ENCODE peak calls at places on chromosomes 11 and 22, in four cellular contexts. One of them, this sample, is unnamed.
A peak's percentile ranks its signal among the peaks of the same experiment; 100 is the strongest.

GRCh38 chr11:120660024-120660565 is 148.5 kb downstream of the GRIK4 start:
- DNase-seq in endothelial cell of umbilical vein: peak; percentile 19
- DNase-seq in GM23338: peak; percentile 94
- DNase-seq in prostate gland: no peak
- DNase-seq in this sample: no peak

GRCh38 chr11:47272706-47273105 is 2.8 kb downstream of the MADD start:
- DNase-seq in GM23338: peak; percentile 17
- DNase-seq in prostate gland: no peak
- DNase-seq in endothelial cell of umbilical vein: no peak
- DNase-seq in this sample: no peak

GRCh38 chr11:79042824-79043223 is 398.0 kb downstream of the TENM4 start:
- DNase-seq in prostate gland: no peak
- DNase-seq in GM23338: no peak
- DNase-seq in endothelial cell of umbilical vein: no peak
- DNase-seq in this sample: no peak

GRCh38 chr11:848380-848931 is 5.8 kb downstream of the TSPAN4 start:
- DNase-seq in prostate gland: no peak
- DNase-seq in GM23338: peak; percentile 70
- DNase-seq in endothelial cell of umbilical vein: peak; percentile 32
- DNase-seq in this sample: no peak

GRCh38 chr22:50318698-50319411 is 8.0 kb downstream of the DENND6B start:
- DNase-seq in endothelial cell of umbilical vein: no peak
- DNase-seq in GM23338: no peak
- DNase-seq in prostate gland: no peak
- DNase-seq in this sample: no peak

GRCh38 chr11:36450391-36450714 is 59.7 kb downstream of the TRAF6 start:
- DNase-seq in endothelial cell of umbilical vein: no peak
- DNase-seq in prostate gland: no peak
- DNase-seq in GM23338: no peak
- DNase-seq in this sample: no peak

GRCh38 chr11:116721983-116722382 is 50.8 kb downstream of the BUD13 start:
- DNase-seq in GM23338: no peak
- DNase-seq in endothelial cell of umbilical vein: no peak
- DNase-seq in prostate gland: no peak
- DNase-seq in this sample: no peak

GRCh38 chr11:70324354-70325115 is 54.0 kb downstream of the PPFIA1 start:
- DNase-seq in endothelial cell of umbilical vein: no peak
- DNase-seq in GM23338: no peak
- DNase-seq in prostate gland: no peak
- DNase-seq in this sample: no peak

GRCh38 chr22:37680191-37680851 is 4.9 kb downstream of the LGALS1 start:
- DNase-seq in prostate gland: no peak
- DNase-seq in GM23338: no peak
- DNase-seq in endothelial cell of umbilical vein: no peak
- DNase-seq in this sample: no peak

GRCh38 chr11:47611240-47611863 is 17.1 kb upstream of the C1QTNF4 start:
- DNase-seq in GM23338: no peak
- DNase-seq in prostate gland: no peak
- DNase-seq in endothelial cell of umbilical vein: no peak
- DNase-seq in this sample: no peak

GRCh38 chr11:21567628-21568290 is 625.1 kb upstream of the ANO5 start:
- DNase-seq in endothelial cell of umbilical vein: no peak
- DNase-seq in prostate gland: no peak
- DNase-seq in GM23338: no peak
- DNase-seq in this sample: no peak

GRCh38 chr11:130144721-130145327 is 14.8 kb upstream of the ST14 start:
- DNase-seq in prostate gland: no peak
- DNase-seq in GM23338: peak; percentile 44
- DNase-seq in endothelial cell of umbilical vein: no peak
- DNase-seq in this sample: no peak

GRCh38 chr11:44778200-44779100 is 51.7 kb downstream of the TSPAN18 start:
- DNase-seq in GM23338: no peak
- DNase-seq in endothelial cell of umbilical vein: no peak
- DNase-seq in prostate gland: no peak
- DNase-seq in this sample: no peak

GRCh38 chr11:6328321-6328720 is 8.0 kb upstream of the CAVIN3 start:
- DNase-seq in prostate gland: no peak
- DNase-seq in GM23338: peak; percentile 60
- DNase-seq in endothelial cell of umbilical vein: no peak
- DNase-seq in this sample: no peak

GRCh38 chr22:43343262-43343988 is at the start of gene SCUBE1:
- DNase-seq in GM23338: peak; percentile 89
- DNase-seq in endothelial cell of umbilical vein: peak; percentile 31
- DNase-seq in prostate gland: peak; percentile 51
- DNase-seq in this sample: no peak

GRCh38 chr11:20363500-20364411 is at the start of gene HTATIP2:
- DNase-seq in GM23338: peak; percentile 74
- DNase-seq in prostate gland: peak; percentile 54
- DNase-seq in endothelial cell of umbilical vein: peak; percentile 69
- DNase-seq in this sample: no peak

GRCh38 chr11:91308069-91308468 is 916.5 kb upstream of the FAT3 start:
- DNase-seq in GM23338: peak; percentile 4
- DNase-seq in endothelial cell of umbilical vein: no peak
- DNase-seq in prostate gland: no peak
- DNase-seq in this sample: no peak

GRCh38 chr22:43399980-43400358 is 11.8 kb upstream of the MPPED1 start:
- DNase-seq in prostate gland: no peak
- DNase-seq in endothelial cell of umbilical vein: no peak
- DNase-seq in GM23338: no peak
- DNase-seq in this sample: no peak

GRCh38 chr11:36453678-36454077 is 56.4 kb downstream of the TRAF6 start:
- DNase-seq in endothelial cell of umbilical vein: no peak
- DNase-seq in prostate gland: no peak
- DNase-seq in GM23338: no peak
- DNase-seq in this sample: no peak

DNA sequence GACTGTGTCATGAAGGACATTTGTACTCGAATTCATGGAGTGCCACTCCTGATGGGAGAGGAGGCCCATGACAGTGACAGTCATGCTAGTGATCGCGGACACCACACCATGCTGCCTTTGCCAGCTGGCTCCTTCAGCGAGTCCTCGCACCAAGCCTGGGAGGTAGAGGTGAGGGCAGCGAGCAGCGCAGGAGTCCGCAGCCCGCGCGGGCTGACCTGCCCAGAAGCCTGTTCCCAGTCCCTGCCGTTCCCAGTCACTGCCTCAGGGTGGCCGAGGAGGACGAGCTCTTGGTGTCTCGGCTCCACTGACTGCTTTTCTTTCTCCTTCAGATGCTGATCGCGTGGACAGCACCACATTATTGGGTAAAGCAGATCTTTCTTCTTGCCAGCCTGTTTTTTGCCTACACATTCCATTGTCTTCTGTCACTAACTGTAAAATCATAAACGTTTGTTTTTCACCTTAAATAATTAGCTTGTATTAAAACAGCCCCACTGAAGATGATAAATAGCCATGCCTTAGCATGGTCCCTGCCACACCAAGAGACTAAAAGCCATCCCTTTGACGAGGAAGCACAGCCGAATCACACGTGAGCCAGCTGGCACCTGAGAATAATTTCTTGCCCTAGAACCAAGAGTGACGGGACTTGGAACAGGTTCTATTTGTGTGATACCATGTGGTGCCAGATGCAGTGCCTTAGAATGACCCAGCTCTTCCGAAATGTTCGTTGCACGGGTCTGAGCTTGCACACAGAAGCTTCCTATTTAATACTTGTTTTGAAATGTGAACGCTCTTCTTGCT is 25.5 kb downstream of the FAM118A start:
- DNase-seq in GM23338: peak; percentile 79
- DNase-seq in prostate gland: peak; percentile 81
- DNase-seq in endothelial cell of umbilical vein: peak; percentile 32
- DNase-seq in this sample: no peak
- TF ChIP-seq CTCF in GM23338: peak; percentile 20
- TF ChIP-seq CTCF in prostate gland: no peak
- TF ChIP-seq CTCF in endothelial cell of umbilical vein: peak; percentile 27
- TF ChIP-seq CTCF in this sample: no peak

GRCh38 chr11:2402890-2403645 is 2.5 kb downstream of the TSSC4 start:
- DNase-seq in GM23338: no peak
- DNase-seq in endothelial cell of umbilical vein: no peak
- DNase-seq in prostate gland: no peak
- DNase-seq in this sample: no peak
- TF ChIP-seq POLR2AphosphoS5 in GM23338: no peak
- TF ChIP-seq POLR2AphosphoS5 in endothelial cell of umbilical vein: no peak
- TF ChIP-seq POLR2AphosphoS5 in prostate gland: no peak
- TF ChIP-seq POLR2AphosphoS5 in this sample: no peak

DNA sequence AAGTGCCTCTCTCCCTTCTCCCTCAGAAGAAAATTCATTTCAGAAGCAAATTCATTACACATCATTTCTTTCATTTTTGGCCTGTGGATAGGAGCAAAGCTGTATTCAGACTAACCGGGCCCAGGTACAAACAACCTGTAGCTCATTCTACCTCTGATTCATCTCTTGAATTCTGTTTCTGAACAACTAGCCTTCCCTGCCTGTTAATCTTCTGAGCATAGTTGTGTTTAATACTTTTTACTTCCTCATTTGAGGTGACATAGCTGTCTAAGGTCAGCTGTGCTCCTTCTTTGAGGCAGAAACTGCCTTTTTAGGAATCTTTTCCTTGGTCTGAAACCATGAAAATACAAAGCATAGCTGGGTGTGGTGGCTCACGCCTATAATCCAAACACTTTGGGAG is 12.6 kb upstream of the IL18BP start:
- DNase-seq in endothelial cell of umbilical vein: no peak
- DNase-seq in prostate gland: no peak
- DNase-seq in GM23338: no peak
- DNase-seq in this sample: no peak
- H3K4me3 ChIP-seq in endothelial cell of umbilical vein: no peak overlapping the region
- H3K4me3 ChIP-seq in prostate gland: no peak overlapping the region
- H3K4me3 ChIP-seq in GM23338: no peak overlapping the region
- H3K4me3 ChIP-seq in this sample: no peak overlapping the region

GRCh38 chr11:125408281-125408680 is 87.8 kb downstream of the FEZ1 start:
- DNase-seq in GM23338: no peak
- DNase-seq in endothelial cell of umbilical vein: no peak
- DNase-seq in prostate gland: peak; percentile 27
- DNase-seq in this sample: no peak

GRCh38 chr11:125404811-125405481 is 91.1 kb downstream of the FEZ1 start:
- DNase-seq in endothelial cell of umbilical vein: peak; percentile 47
- DNase-seq in GM23338: peak; percentile 84
- DNase-seq in prostate gland: peak; percentile 57
- DNase-seq in this sample: no peak

GRCh38 chr11:125410091-125410490 is 86.0 kb downstream of the FEZ1 start:
- DNase-seq in endothelial cell of umbilical vein: no peak
- DNase-seq in GM23338: peak; percentile 79
- DNase-seq in prostate gland: no peak
- DNase-seq in this sample: no peak

GRCh38 chr11:125404136-125404810 is 91.8 kb downstream of the FEZ1 start:
- DNase-seq in endothelial cell of umbilical vein: no peak
- DNase-seq in prostate gland: no peak
- DNase-seq in GM23338: peak; percentile 70
- DNase-seq in this sample: no peak

DNA sequence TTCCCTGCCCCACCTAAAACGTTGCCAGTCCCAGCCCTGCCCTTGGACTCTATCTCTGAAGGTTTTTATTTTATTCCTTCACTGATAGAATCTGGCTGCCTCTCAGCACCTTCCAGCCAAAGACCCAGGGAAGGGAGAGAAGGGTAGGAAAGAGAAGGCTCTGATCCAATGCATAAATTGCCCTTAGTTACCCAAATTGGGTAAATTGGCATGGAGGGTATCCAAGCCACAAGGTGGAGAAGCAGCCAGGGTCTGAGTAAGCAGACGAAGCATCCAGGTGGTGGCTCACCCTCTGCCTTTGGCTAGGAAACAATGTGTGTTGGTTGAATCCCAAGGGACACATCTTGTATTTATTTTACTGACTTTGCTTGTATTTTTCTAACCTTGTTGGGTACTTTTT is 89.0 kb downstream of the FEZ1 start:
- DNase-seq in GM23338: no peak
- DNase-seq in endothelial cell of umbilical vein: no peak
- DNase-seq in prostate gland: no peak
- DNase-seq in this sample: no peak
- TF ChIP-seq CTCF in GM23338: no peak
- TF ChIP-seq CTCF in endothelial cell of umbilical vein: no peak
- TF ChIP-seq CTCF in prostate gland: no peak
- TF ChIP-seq CTCF in this sample: no peak

GRCh38 chr11:122656073-122656630 is 630 bp downstream of the UBASH3B start:
- DNase-seq in prostate gland: peak; percentile 26
- DNase-seq in GM23338: peak; percentile 69
- DNase-seq in endothelial cell of umbilical vein: peak; percentile 79
- DNase-seq in this sample: no peak

GRCh38 chr11:122652495-122652894 is 3.0 kb upstream of the UBASH3B start:
- DNase-seq in GM23338: no peak
- DNase-seq in prostate gland: no peak
- DNase-seq in endothelial cell of umbilical vein: no peak
- DNase-seq in this sample: no peak

GRCh38 chr11:122653911-122654310 is 1.6 kb upstream of the UBASH3B start:
- DNase-seq in prostate gland: no peak
- DNase-seq in GM23338: no peak
- DNase-seq in endothelial cell of umbilical vein: no peak
- DNase-seq in this sample: no peak

GRCh38 chr11:122656631-122657101 is 1.1 kb downstream of the UBASH3B start:
- DNase-seq in endothelial cell of umbilical vein: peak; percentile 59
- DNase-seq in prostate gland: peak; percentile 13
- DNase-seq in GM23338: peak; percentile 63
- DNase-seq in this sample: peak; percentile 92

GRCh38 chr11:122655527-122656072 is at the start of gene UBASH3B:
- DNase-seq in GM23338: peak; percentile 95
- DNase-seq in endothelial cell of umbilical vein: peak; percentile 90
- DNase-seq in prostate gland: peak; percentile 74
- DNase-seq in this sample: peak; percentile 94
- TF ChIP-seq POLR2AphosphoS5 in GM23338: peak; percentile 60
- TF ChIP-seq POLR2AphosphoS5 in endothelial cell of umbilical vein: peak; percentile 82
- TF ChIP-seq POLR2AphosphoS5 in prostate gland: peak; percentile 68
- TF ChIP-seq POLR2AphosphoS5 in this sample: peak; percentile 33

GRCh38 chr11:133953999-133954398 is 2.8 kb downstream of the IGSF9B start:
- DNase-seq in prostate gland: no peak
- DNase-seq in endothelial cell of umbilical vein: no peak
- DNase-seq in GM23338: no peak
- DNase-seq in this sample: no peak

GRCh38 chr11:133952199-133953190 is 4.3 kb downstream of the IGSF9B start:
- DNase-seq in prostate gland: no peak
- DNase-seq in endothelial cell of umbilical vein: no peak
- DNase-seq in GM23338: no peak
- DNase-seq in this sample: no peak

GRCh38 chr11:133953571-133953970 is 3.2 kb downstream of the IGSF9B start:
- DNase-seq in GM23338: no peak
- DNase-seq in prostate gland: no peak
- DNase-seq in endothelial cell of umbilical vein: no peak
- DNase-seq in this sample: no peak

GRCh38 chr11:133950874-133951483 is 5.8 kb downstream of the IGSF9B start:
- DNase-seq in prostate gland: no peak
- DNase-seq in endothelial cell of umbilical vein: no peak
- DNase-seq in GM23338: peak; percentile 64
- DNase-seq in this sample: no peak

GRCh38 chr11:133951484-133952198 is 5.1 kb downstream of the IGSF9B start:
- DNase-seq in GM23338: peak; percentile 74
- DNase-seq in prostate gland: no peak
- DNase-seq in endothelial cell of umbilical vein: no peak
- DNase-seq in this sample: no peak
- H3K4me3 ChIP-seq in GM23338: peak overlapping the region; percentile 45
- H3K4me3 ChIP-seq in prostate gland: peak overlapping the region; percentile 7
- H3K4me3 ChIP-seq in endothelial cell of umbilical vein: no peak overlapping the region
- H3K4me3 ChIP-seq in this sample: peak overlapping the region; percentile 58